ENCODE peak calls at places on chromosome 5, in nine cellular contexts. D is NCI-H748 treated with DMSO at 0.1 percent for 48 hours, U is HFFc6, H is cardiac fibroblast, T is heart right ventricle, V is HFF-Myc, Q is NCI-H2107, B is astrocyte of the cerebellum, Y is GM23248. Z is an unnamed sample.

GRCh38 chr5:6745706-6746217 is 32.5 kb downstream of the TENT4A start:
- DNase-seq in V (no peak), Y (peak), U (peak), D (peak), B (peak), Q (peak), T (no peak), H (peak), Z (no peak)

GRCh38 chr5:8458038-8458383 is 589.1 kb downstream of the MTRR start:
- DNase-seq in U (peak), H (peak), B (no peak), Y (peak), V (no peak), D (peak), Q (no peak), T (no peak), Z (no peak)

GRCh38 chr5:9498541-9499497 is 47.1 kb downstream of the SEMA5A start:
- DNase-seq in U (peak), H (peak), V (no peak), Y (peak), Q (no peak), T (no peak), B (no peak), D (peak), Z (no peak)

GRCh38 chr5:58076473-58077257 is 383.2 kb downstream of the PLK2 start:
- DNase-seq in Q (no peak), V (no peak), T (no peak), Y (no peak), B (no peak), H (no peak), U (no peak), D (peak), Z (no peak)

GRCh38 chr5:3904584-3904983 is 309.0 kb downstream of the IRX1 start:
- DNase-seq in T (no peak), U (no peak), Q (no peak), H (no peak), D (no peak), B (no peak), Y (no peak), V (no peak), Z (no peak)

GRCh38 chr5:113293068-113293571 is 141.7 kb downstream of the TSSK1B start:
- DNase-seq in B (no peak), D (no peak), T (no peak), U (no peak), Y (peak), V (no peak), Q (no peak), H (peak), Z (no peak)

GRCh38 chr5:19200251-19200650 is 787.7 kb downstream of the CDH18 start:
- DNase-seq in Y (no peak), H (no peak), Q (no peak), T (no peak), B (no peak), V (no peak), U (no peak), D (no peak), Z (no peak)

GRCh38 chr5:132500931-132501628 is 10.5 kb upstream of the IRF1 start:
- DNase-seq in D (no peak), Y (peak), U (no peak), T (peak), V (no peak), H (peak), Q (no peak), B (no peak), Z (no peak)

GRCh38 chr5:141039517-141039916 is 11.7 kb upstream of the PCDHB1 start:
- DNase-seq in Y (no peak), T (no peak), V (no peak), B (no peak), D (peak), H (no peak), U (no peak), Q (no peak), Z (no peak)

GRCh38 chr5:10590226-10591047 is 26.6 kb downstream of the ANKRD33B start:
- DNase-seq in T (peak), Q (no peak), D (no peak), B (no peak), V (no peak), H (peak), Y (peak), U (peak), Z (no peak)

GRCh38 chr5:78829811-78830499 is 155.2 kb downstream of the ARSB start:
- DNase-seq in H (peak), V (no peak), D (no peak), B (no peak), U (no peak), Q (no peak), Y (no peak), T (peak), Z (no peak)

GRCh38 chr5:116084231-116084630 is 594 bp upstream of the COMMD10 start:
- DNase-seq in Q (no peak), U (no peak), V (no peak), B (no peak), T (no peak), H (peak), Y (peak), D (peak), Z (no peak)

GRCh38 chr5:78920604-78921003 is 64.5 kb downstream of the ARSB start:
- DNase-seq in U (peak), V (peak), Y (peak), Q (no peak), D (no peak), T (peak), H (peak), B (no peak), Z (no peak)

Z was measured in smooth muscle cell of the brain vasculature.